ENCODE peak calls at places on chromosome 5, in four cellular contexts. B, F, A and S are unnamed samples.

GRCh38 chr5:122559676-122560075 is 215.2 kb upstream of the SNX2 start:
- DNase-seq in B (no peak), F (no peak), A (peak), S (no peak)

GRCh38 chr5:156541582-156541981 is 214.6 kb downstream of the SGCD start:
- DNase-seq in B (no peak), F (no peak), A (no peak), S (no peak)

GRCh38 chr5:151319334-151319733 is 15.8 kb upstream of the SLC36A3 start:
- DNase-seq in B (no peak), F (peak), A (no peak), S (no peak)

GRCh38 chr5:139410886-139411835 is 7.3 kb upstream of the SPATA24 start:
- DNase-seq in B (no peak), F (no peak), A (no peak), S (no peak)

GRCh38 chr5:102664946-102665345 is 90.2 kb upstream of the PAM start:
- DNase-seq in B (no peak), F (no peak), A (no peak), S (no peak)

GRCh38 chr5:103466494-103466893 is 96.1 kb downstream of the NUDT12 start:
- DNase-seq in B (no peak), F (peak), A (peak), S (no peak)

GRCh38 chr5:116557669-116558271 is 16.9 kb downstream of the SEMA6A start:
- DNase-seq in B (no peak), F (peak), A (no peak), S (no peak)

GRCh38 chr5:32231241-32231640 is 57.1 kb upstream of the GOLPH3 start:
- DNase-seq in B (no peak), F (no peak), A (no peak), S (no peak)

GRCh38 chr5:123549256-123549904 is 37.4 kb downstream of the CSNK1G3 start:
- DNase-seq in B (peak), F (no peak), A (no peak), S (peak)

GRCh38 chr5:173495225-173495904 is 121.1 kb downstream of the BOD1 start:
- DNase-seq in B (no peak), F (no peak), A (no peak), S (no peak)

GRCh38 chr5:169576181-169576598 is 7.4 kb upstream of the SPDL1 start:
- DNase-seq in B (no peak), F (peak), A (no peak), S (no peak)

GRCh38 chr5:150672237-150672883 is 11.3 kb downstream of the MYOZ3 start:
- DNase-seq in B (peak), F (peak), A (no peak), S (peak)

GRCh38 chr5:29853711-29854110 is 1339.8 kb upstream of the CDH6 start:
- DNase-seq in B (no peak), F (no peak), A (no peak), S (no peak)

GRCh38 chr5:132489871-132490483 is 596 bp downstream of the IRF1 start:
- DNase-seq in B (peak), F (peak), A (no peak), S (peak)

GRCh38 chr5:139974661-139975060 is 68.4 kb downstream of the NRG2 start:
- DNase-seq in B (no peak), F (no peak), A (no peak), S (no peak)

GRCh38 chr5:88940712-88941111 is 57.7 kb upstream of the MEF2C start:
- DNase-seq in B (no peak), F (no peak), A (no peak), S (no peak)

GRCh38 chr5:116406306-116407041 is 168.1 kb downstream of the SEMA6A start:
- DNase-seq in B (no peak), F (no peak), A (no peak), S (no peak)

GRCh38 chr5:82387041-82387818 is 109.1 kb upstream of the RPS23 start:
- DNase-seq in B (no peak), F (peak), A (peak), S (no peak)

GRCh38 chr5:73444499-73445432 is 3.8 kb downstream of the FOXD1 start:
- DNase-seq in B (no peak), F (no peak), A (no peak), S (no peak)

GRCh38 chr5:14850419-14851066 is 21.0 kb downstream of the ANKH start:
- DNase-seq in B (no peak), F (no peak), A (no peak), S (no peak)

GRCh38 chr5:64835266-64835665 is 66.5 kb downstream of the CWC27 start:
- DNase-seq in B (no peak), F (no peak), A (no peak), S (no peak)

GRCh38 chr5:144478532-144478931 is 307.9 kb downstream of the KCTD16 start:
- DNase-seq in B (no peak), F (no peak), A (no peak), S (no peak)

GRCh38 chr5:85268194-85268593 is 883.5 kb upstream of the EDIL3 start:
- DNase-seq in B (no peak), F (no peak), A (no peak), S (no peak)

GRCh38 chr5:163914911-163915310 is 409.5 kb downstream of the MAT2B start:
- DNase-seq in B (peak), F (no peak), A (no peak), S (no peak)

GRCh38 chr5:1718669-1719068 is 81.0 kb downstream of the MRPL36 start:
- DNase-seq in B (no peak), F (peak), A (no peak), S (no peak)

GRCh38 chr5:77683171-77683732 is 44.7 kb upstream of the OTP start:
- DNase-seq in B (no peak), F (no peak), A (no peak), S (no peak)

GRCh38 chr5:5128766-5129165 is 11.4 kb upstream of the ADAMTS16 start:
- DNase-seq in B (no peak), F (no peak), A (no peak), S (no peak)

GRCh38 chr5:62653001-62653863 is 74.6 kb downstream of the LRRC70 start:
- DNase-seq in B (no peak), F (no peak), A (no peak), S (no peak)

GRCh38 chr5:50302815-50303490 is 138.1 kb downstream of the EMB start:
- DNase-seq in B (no peak), F (peak), A (no peak), S (no peak)

GRCh38 chr5:109725135-109725534 is 35.4 kb downstream of the MAN2A1 start:
- DNase-seq in B (no peak), F (no peak), A (no peak), S (no peak)